ENCODE peak calls at places on chromosomes 1 and 21, in eight cellular contexts. B is cardiac muscle cell; M is foreskin fibroblast; U is kidney; X is stimulated activated CD4-positive, alpha-beta T cell treated with anti-CD3 and anti-CD28 coated beads, Interleukin-15, amount 100 ng/mL, for 1 hour; K is right atrium auricular region; F is naive thymus-derived CD8-positive, alpha-beta T cell; I is AG09319. L is an unnamed sample.

GRCh38 chr1:54047384-54048315 is 5.4 kb downstream of the TMEM59 start:
- DNase-seq in U (no peak), I (no peak), K (no peak), X (no peak), B (no peak), M (no peak), F (no peak), L (no peak)

GRCh38 chr1:169143351-169143750 is 36.9 kb downstream of the ATP1B1 start:
- DNase-seq in M (no peak), K (no peak), F (no peak), X (no peak), U (no peak), B (no peak), I (no peak), L (no peak)

GRCh38 chr21:23986214-23986613 is 1621.1 kb downstream of the MRPL39 start:
- DNase-seq in I (no peak), U (no peak), F (no peak), K (no peak), X (no peak), B (no peak), M (no peak), L (no peak)

GRCh38 chr1:168582690-168583325 is 6.4 kb downstream of the XCL1 start:
- DNase-seq in U (no peak), I (peak), X (no peak), K (no peak), M (peak), F (no peak), B (no peak), L (no peak)

GRCh38 chr1:34441661-34442060 is 265.0 kb downstream of the C1orf94 start:
- DNase-seq in K (no peak), X (no peak), U (no peak), I (no peak), M (no peak), F (no peak), B (no peak), L (no peak)

GRCh38 chr1:40980453-40981121 is 1.1 kb downstream of the CTPS1 start:
- DNase-seq in K (no peak), U (no peak), I (no peak), B (no peak), M (no peak), F (peak), X (peak), L (no peak)

GRCh38 chr1:247368501-247368900 is 36.8 kb upstream of the ZNF496 start:
- DNase-seq in B (no peak), X (no peak), U (no peak), F (no peak), M (no peak), K (no peak), I (no peak), L (no peak)

GRCh38 chr1:2380816-2381591 is 10.3 kb downstream of the MORN1 start:
- DNase-seq in I (no peak), X (no peak), M (no peak), K (no peak), F (no peak), U (peak), B (no peak), L (no peak)

GRCh38 chr1:30318864-30319718 is 404.3 kb downstream of the MATN1 start:
- DNase-seq in I (no peak), B (no peak), X (no peak), M (no peak), U (peak), K (peak), F (no peak), L (no peak)

GRCh38 chr1:5119496-5120234 is 465.3 kb downstream of the AJAP1 start:
- DNase-seq in M (no peak), I (no peak), B (no peak), K (no peak), X (no peak), U (no peak), F (no peak), L (no peak)

GRCh38 chr21:44006017-44006624 is 6.0 kb upstream of the TRAPPC10 start:
- DNase-seq in M (peak), B (no peak), F (no peak), U (no peak), X (no peak), I (peak), K (peak), L (no peak)

GRCh38 chr1:183871142-183871541 is 66.2 kb downstream of the RGL1 start:
- DNase-seq in I (no peak), F (no peak), M (peak), K (no peak), X (no peak), U (no peak), B (no peak), L (no peak)

GRCh38 chr21:25963186-25963585 is 207.4 kb downstream of the APP start:
- DNase-seq in I (no peak), B (no peak), M (no peak), F (no peak), K (no peak), U (no peak), X (no peak), L (no peak)

GRCh38 chr21:31354604-31355443 is 10.8 kb upstream of the TIAM1 start:
- DNase-seq in M (peak), I (no peak), U (no peak), X (peak), B (no peak), F (peak), K (no peak), L (no peak)

GRCh38 chr1:99818063-99818699 is 32.0 kb upstream of the AGL start:
- DNase-seq in B (no peak), U (no peak), I (no peak), X (no peak), K (no peak), M (peak), F (no peak), L (no peak)

GRCh38 chr1:9653195-9653782 is 1.8 kb downstream of the PIK3CD start:
- DNase-seq in I (no peak), F (peak), K (no peak), U (no peak), B (peak), X (no peak), M (no peak), L (no peak)

GRCh38 chr1:155034318-155035208 is 939 bp downstream of the DCST1 start:
- DNase-seq in F (no peak), U (peak), K (no peak), M (no peak), I (no peak), X (no peak), B (no peak), L (no peak)

GRCh38 chr1:234149217-234149616 is 224.0 kb upstream of the COA6 start:
- DNase-seq in X (no peak), B (no peak), U (no peak), F (no peak), M (no peak), I (no peak), K (no peak), L (no peak)

GRCh38 chr21:46594276-46594675 is 10.6 kb downstream of the S100B start:
- DNase-seq in F (no peak), K (no peak), X (no peak), U (no peak), B (no peak), I (no peak), M (no peak), L (no peak)

GRCh38 chr21:29678616-29679015 is 261.2 kb downstream of the GRIK1 start:
- DNase-seq in M (peak), X (no peak), B (no peak), I (no peak), U (no peak), F (no peak), K (no peak), L (no peak)

GRCh38 chr1:198121058-198121829 is 35.6 kb upstream of the NEK7 start:
- DNase-seq in M (peak), U (no peak), I (peak), X (no peak), B (no peak), F (no peak), K (peak), L (no peak)

GRCh38 chr21:41090981-41091380 is 77.0 kb upstream of the BACE2 start:
- DNase-seq in M (no peak), I (no peak), B (peak), K (no peak), F (no peak), X (no peak), U (no peak), L (no peak)